ENCODE peak calls at places on chromosome 1, in six cellular contexts. H is tibial artery, T is SJSA1, Y is mesenchymal stem cell, V is right cardiac atrium, W is RWPE1. U is an unnamed sample.

GRCh38 chr1:47469405-47469759 is 31.5 kb downstream of the FOXD2 start:
- DNase-seq in H (no peak), T (no peak), V (no peak), W (no peak), Y (no peak), U (no peak)

GRCh38 chr1:227318003-227318851 is at the start of gene CDC42BPA:
- DNase-seq in W (peak), H (peak), T (peak), V (peak), Y (peak), U (peak)

GRCh38 chr1:155268630-155269029 is 4.7 kb downstream of the CLK2 start:
- DNase-seq in H (no peak), Y (no peak), W (no peak), T (no peak), V (no peak), U (no peak)

GRCh38 chr1:198088360-198089071 is 68.3 kb upstream of the NEK7 start:
- DNase-seq in Y (peak), V (no peak), H (no peak), W (peak), T (peak), U (no peak)

GRCh38 chr1:162629651-162630050 is 2.6 kb upstream of the DDR2 start:
- DNase-seq in V (no peak), T (peak), H (no peak), Y (peak), W (no peak), U (no peak)

GRCh38 chr1:182095946-182096345 is 34.4 kb upstream of the ZNF648 start:
- DNase-seq in V (no peak), W (peak), T (no peak), Y (no peak), H (no peak), U (no peak)

GRCh38 chr1:56638248-56638647 is 6.9 kb upstream of the PRKAA2 start:
- DNase-seq in Y (no peak), V (no peak), W (no peak), H (no peak), T (no peak), U (no peak)

GRCh38 chr1:51215169-51215568 is 20.9 kb upstream of the RNF11 start:
- DNase-seq in V (no peak), Y (no peak), T (no peak), W (no peak), H (no peak), U (no peak)

GRCh38 chr1:179141592-179142244 is 59.8 kb downstream of the TOR3A start:
- DNase-seq in W (peak), T (peak), Y (peak), V (no peak), H (no peak), U (no peak)

GRCh38 chr1:147750618-147751217 is 9.7 kb downstream of the GJA5 start:
- DNase-seq in V (no peak), Y (no peak), H (no peak), T (no peak), W (no peak), U (no peak)

GRCh38 chr1:87673748-87674147 is 345.1 kb downstream of the LMO4 start:
- DNase-seq in W (no peak), V (no peak), T (no peak), H (no peak), Y (no peak), U (no peak)

GRCh38 chr1:168907781-168908180 is 178.8 kb upstream of the DPT start:
- DNase-seq in W (no peak), Y (no peak), T (no peak), H (no peak), V (no peak), U (no peak)

GRCh38 chr1:168907053-168907452 is 178.0 kb upstream of the DPT start:
- DNase-seq in V (no peak), T (no peak), H (no peak), Y (no peak), W (peak), U (no peak)

GRCh38 chr1:168903237-168903830 is 174.3 kb upstream of the DPT start:
- DNase-seq in T (no peak), Y (no peak), H (no peak), V (no peak), W (peak), U (no peak)

GRCh38 chr1:168905631-168906030 is 176.6 kb upstream of the DPT start:
- DNase-seq in V (no peak), T (no peak), W (no peak), H (no peak), Y (no peak), U (no peak)

GRCh38 chr1:168906367-168906766 is 177.4 kb upstream of the DPT start:
- DNase-seq in W (no peak), Y (no peak), T (no peak), H (no peak), V (no peak), U (no peak)
- H3K27ac ChIP-seq in W (no peak), Y (no peak), T (no peak), H (no peak), V (no peak), U (no peak)

DNA sequence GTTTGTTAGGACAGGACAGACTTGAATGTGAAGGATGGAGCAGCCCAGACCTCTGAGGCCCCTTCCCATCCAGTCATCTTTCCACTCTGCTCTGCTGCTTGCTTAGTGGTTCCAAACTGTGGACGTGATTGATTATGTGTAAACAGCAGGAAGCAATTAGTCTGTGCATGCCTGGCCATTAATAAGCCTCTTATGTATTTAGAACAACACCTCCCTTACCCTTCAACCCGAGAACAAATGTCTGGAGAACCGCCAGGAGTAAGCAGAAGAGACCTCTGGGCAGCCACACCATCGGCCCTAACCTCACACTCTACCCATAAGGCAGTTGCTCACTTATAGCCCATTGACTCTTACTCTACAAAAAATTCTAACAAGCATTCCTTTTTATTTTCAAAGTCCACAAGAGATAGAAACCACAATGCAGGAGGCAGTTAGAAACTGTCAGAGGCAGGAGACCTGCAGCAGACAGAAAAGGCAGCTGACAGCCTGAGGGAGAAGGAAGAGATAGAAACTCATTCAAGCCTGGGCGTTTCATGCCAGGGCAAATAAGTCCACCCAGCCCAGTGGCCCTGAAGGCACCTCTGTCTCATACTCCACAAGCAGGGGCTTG is 5.8 kb upstream of the EPHA8 start:
- DNase-seq in W (no peak), Y (no peak), T (no peak), V (no peak), H (no peak), U (no peak)
- H3K27ac ChIP-seq in W (no peak), Y (no peak), T (no peak), V (no peak), H (no peak), U (no peak)

DNA sequence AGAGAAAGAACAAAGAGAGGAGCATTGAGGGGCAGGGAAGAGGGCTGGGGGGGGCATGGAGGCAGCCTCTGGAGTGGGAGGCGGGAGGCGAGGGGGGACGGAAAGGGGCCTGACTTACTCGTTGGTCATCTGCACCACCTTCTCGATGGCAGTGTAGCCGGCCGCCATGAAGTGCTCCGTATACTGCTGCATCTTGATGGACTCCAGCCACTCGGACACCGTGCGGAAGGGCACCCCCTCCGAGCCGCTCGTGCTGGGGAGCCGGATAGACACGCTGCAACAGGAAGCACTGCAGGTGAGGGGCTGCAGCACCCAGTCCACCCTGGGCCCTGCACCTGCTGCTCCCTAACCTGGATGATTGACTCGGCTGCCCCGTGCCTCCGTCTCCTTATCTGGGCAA is 26.6 kb downstream of the EPHA2 start:
- DNase-seq in V (peak), T (no peak), Y (no peak), W (no peak), H (no peak), U (no peak)
- H3K27ac ChIP-seq in V (no peak), T (no peak), Y (no peak), W (peak), H (no peak), U (no peak)

GRCh38 chr1:12148958-12149790 is 17.6 kb upstream of the TNFRSF1B start:
- DNase-seq in H (no peak), T (no peak), Y (peak), V (peak), W (no peak), U (no peak)
- H3K27ac ChIP-seq in H (no peak), T (no peak), Y (no peak), V (peak), W (no peak), U (no peak)

GRCh38 chr1:93672069-93672468 is 9.6 kb downstream of the BCAR3 start:
- DNase-seq in Y (peak), W (no peak), V (peak), T (peak), H (peak), U (no peak)
- H3K27ac ChIP-seq in Y (no peak), W (peak), V (peak), T (no peak), H (peak), U (peak)